ENCODE peak calls at places on chromosomes 7 and 10, in five cellular contexts. G is AG04450, E is IMR-90, M is fibroblast of the aortic adventitia, H is brain microvascular endothelial cell. P is an unnamed sample.

GRCh38 chr10:90148121-90148855 is 446.9 kb downstream of the KIF20B start:
- DNase-seq in G (no peak), E (peak), M (peak), H (no peak), P (peak)

GRCh38 chr10:45673074-45673628 is 579 bp upstream of the ZFAND4 start:
- DNase-seq in G (no peak), E (no peak), M (no peak), H (no peak), P (peak)

GRCh38 chr10:110764793-110765512 is 106.8 kb upstream of the PDCD4 start:
- DNase-seq in G (no peak), E (no peak), M (no peak), H (no peak), P (no peak)

GRCh38 chr7:95501261-95501816 is 15.6 kb downstream of the ASB4 start:
- DNase-seq in G (no peak), E (no peak), M (no peak), H (no peak), P (peak)

GRCh38 chr10:96073722-96074121 is 30.3 kb downstream of the CCNJ start:
- DNase-seq in G (no peak), E (peak), M (peak), H (peak), P (peak)

GRCh38 chr7:28083998-28084985 is 96.3 kb downstream of the JAZF1 start:
- DNase-seq in G (no peak), E (no peak), M (no peak), H (no peak), P (no peak)

GRCh38 chr10:132577350-132578005 is 39.9 kb downstream of the INPP5A start:
- DNase-seq in G (no peak), E (no peak), M (no peak), H (no peak), P (peak)

GRCh38 chr10:57791546-57791945 is 476.1 kb downstream of the IPMK start:
- DNase-seq in G (no peak), E (no peak), M (no peak), H (no peak), P (no peak)

GRCh38 chr7:17696422-17696821 is 243.9 kb downstream of the SNX13 start:
- DNase-seq in G (no peak), E (peak), M (peak), H (peak), P (peak)

GRCh38 chr10:33772370-33773331 is 438.2 kb upstream of the NRP1 start:
- DNase-seq in G (no peak), E (no peak), M (peak), H (no peak), P (peak)

GRCh38 chr10:131943021-131943814 is 38.5 kb downstream of the BNIP3 start:
- DNase-seq in G (no peak), E (no peak), M (peak), H (no peak), P (peak)

GRCh38 chr10:77533156-77533886 is 104.3 kb downstream of the KCNMA1 start:
- DNase-seq in G (no peak), E (no peak), M (no peak), H (no peak), P (no peak)

GRCh38 chr10:62554632-62555199 is 180.5 kb downstream of the ZNF365 start:
- DNase-seq in G (no peak), E (peak), M (peak), H (peak), P (peak)

GRCh38 chr10:94123253-94123995 is 129.7 kb downstream of the PLCE1 start:
- DNase-seq in G (peak), E (peak), M (peak), H (peak), P (peak)

GRCh38 chr7:12436896-12437535 is 33.4 kb upstream of the VWDE start:
- DNase-seq in G (no peak), E (peak), M (no peak), H (peak), P (peak)

GRCh38 chr10:22626784-22627183 is 87.6 kb downstream of the PIP4K2A start:
- DNase-seq in G (no peak), E (no peak), M (no peak), H (no peak), P (no peak)

GRCh38 chr10:34194259-34194658 is 620.8 kb downstream of the PARD3 start:
- DNase-seq in G (peak), E (peak), M (peak), H (peak), P (peak)

GRCh38 chr7:8453535-8453934 is 20.1 kb downstream of the NXPH1 start:
- DNase-seq in G (no peak), E (no peak), M (no peak), H (no peak), P (no peak)

GRCh38 chr7:42926204-42926603 is 5.8 kb downstream of the PSMA2 start:
- DNase-seq in G (no peak), E (no peak), M (no peak), H (no peak), P (no peak)

GRCh38 chr10:130787252-130787651 is 524.3 kb downstream of the TCERG1L start:
- DNase-seq in G (no peak), E (no peak), M (no peak), H (no peak), P (no peak)

GRCh38 chr7:37259381-37259821 is 189.3 kb downstream of the ELMO1 start:
- DNase-seq in G (no peak), E (no peak), M (no peak), H (no peak), P (no peak)

GRCh38 chr7:50321678-50322077 is 17.2 kb downstream of the IKZF1 start:
- DNase-seq in G (no peak), E (no peak), M (no peak), H (no peak), P (no peak)

GRCh38 chr7:30225863-30226361 is 58.5 kb upstream of the ZNRF2 start:
- DNase-seq in G (no peak), E (peak), M (peak), H (peak), P (peak)

GRCh38 chr7:102974366-102975236 is 61.8 kb downstream of the LRRC17 start:
- DNase-seq in G (no peak), E (no peak), M (no peak), H (no peak), P (peak)
- TF ChIP-seq CTCF in G (no peak), E (no peak), M (peak), H (no peak), P (peak)

GRCh38 chr7:23246540-23246939 is at the start of gene GPNMB:
- DNase-seq in G (peak), E (peak), M (peak), H (peak), P (peak)

GRCh38 chr7:23244335-23244635 is 2.3 kb upstream of the GPNMB start:
- DNase-seq in G (no peak), E (no peak), M (no peak), H (no peak), P (no peak)

GRCh38 chr7:23249486-23249885 is 2.9 kb downstream of the GPNMB start:
- DNase-seq in G (no peak), E (no peak), M (peak), H (no peak), P (no peak)

GRCh38 chr7:23247101-23247601 is 576 bp downstream of the GPNMB start:
- DNase-seq in G (no peak), E (no peak), M (no peak), H (no peak), P (peak)

GRCh38 chr7:23247602-23248335 is 1.2 kb downstream of the GPNMB start:
- DNase-seq in G (no peak), E (no peak), M (peak), H (no peak), P (peak)
- H3K4me3 ChIP-seq in G (peak), E (no peak), M (peak), H (peak), P (peak)

GRCh38 chr10:114777415-114777814 is 44.2 kb upstream of the FHIP2A start:
- DNase-seq in G (no peak), E (no peak), M (no peak), H (no peak), P (no peak)
- TF ChIP-seq CTCF in G (no peak), E (no peak), M (no peak), H (no peak), P (no peak)

GRCh38 chr10:21500578-21500910 is 24.9 kb downstream of the SKIDA1 start:
- DNase-seq in G (no peak), E (no peak), M (no peak), H (no peak), P (no peak)

GRCh38 chr10:21498977-21499376 is 26.5 kb downstream of the SKIDA1 start:
- DNase-seq in G (no peak), E (no peak), M (no peak), H (no peak), P (no peak)

GRCh38 chr10:21501109-21501508 is 24.4 kb downstream of the SKIDA1 start:
- DNase-seq in G (no peak), E (no peak), M (no peak), H (no peak), P (no peak)

GRCh38 chr10:21499580-21499909 is 25.9 kb downstream of the SKIDA1 start:
- DNase-seq in G (no peak), E (no peak), M (no peak), H (no peak), P (no peak)

GRCh38 chr10:21499910-21500577 is 25.4 kb downstream of the SKIDA1 start:
- DNase-seq in G (no peak), E (no peak), M (no peak), H (no peak), P (no peak)
- H3K4me3 ChIP-seq in G (no peak), E (no peak), M (no peak), H (peak), P (no peak)

GRCh38 chr10:13844651-13845050 is 257.9 kb downstream of the PRPF18 start:
- DNase-seq in G (no peak), E (peak), M (no peak), H (peak), P (no peak)

GRCh38 chr10:13848530-13849425 is 262.0 kb downstream of the PRPF18 start:
- DNase-seq in G (no peak), E (no peak), M (no peak), H (no peak), P (no peak)

GRCh38 chr10:13845897-13846296 is 259.1 kb downstream of the PRPF18 start:
- DNase-seq in G (no peak), E (no peak), M (no peak), H (no peak), P (no peak)

GRCh38 chr10:13851906-13852305 is 265.1 kb downstream of the PRPF18 start:
- DNase-seq in G (no peak), E (no peak), M (peak), H (no peak), P (peak)

GRCh38 chr10:13847201-13847631 is 260.5 kb downstream of the PRPF18 start:
- DNase-seq in G (no peak), E (no peak), M (no peak), H (no peak), P (no peak)
- TF ChIP-seq CTCF in G (no peak), E (no peak), M (no peak), H (peak), P (no peak)

GRCh38 chr7:100545636-100546128 is 6.7 kb downstream of the AGFG2 start:
- DNase-seq in G (peak), E (peak), M (peak), H (peak), P (peak)
- H3K4me3 ChIP-seq in G (no peak), E (no peak), M (peak), H (no peak), P (no peak)

GRCh38 chr7:47580811-47581331 is 1.0 kb downstream of the TNS3 start:
- DNase-seq in G (no peak), E (peak), M (peak), H (no peak), P (no peak)
- TF ChIP-seq CTCF in G (no peak), E (peak), M (no peak), H (peak), P (peak)

DNA sequence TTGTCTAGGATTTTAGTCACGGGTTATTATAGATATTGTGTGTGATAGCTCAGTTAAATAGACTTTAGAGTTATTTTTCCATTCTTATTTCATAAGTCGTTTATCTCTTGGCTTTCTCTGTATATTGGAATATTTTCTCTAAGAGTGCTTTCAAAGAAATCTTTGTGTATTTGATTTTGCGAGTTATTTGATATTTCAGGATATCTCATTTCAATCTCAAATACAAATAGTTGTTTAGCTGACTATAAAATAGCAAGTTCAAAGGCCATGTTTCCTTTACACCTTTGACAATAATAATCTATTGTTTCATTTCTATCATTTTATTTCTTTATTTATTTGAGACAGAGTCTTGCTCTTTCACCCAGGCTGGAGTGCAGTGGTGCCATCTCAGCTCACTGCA is 55.9 kb downstream of the STK31 start:
- DNase-seq in G (no peak), E (no peak), M (no peak), H (no peak), P (no peak)
- H3K4me3 ChIP-seq in G (no peak), E (no peak), M (no peak), H (no peak), P (no peak)

GRCh38 chr10:30591249-30591670 is 38.3 kb downstream of the LYZL2 start:
- DNase-seq in G (peak), E (peak), M (peak), H (peak), P (peak)
- TF ChIP-seq CTCF in G (peak), E (peak), M (peak), H (peak), P (peak)